ENCODE peak calls at places on chromosome 19, in six cellular contexts. F is tibial nerve, M is uterus, T is transverse colon, S is breast epithelium, B is lower leg skin. I is an unnamed sample.

GRCh38 chr19:49113762-49114629 is at the start of gene LIN7B:
- DNase-seq in B (peak), M (peak), S (no peak), T (peak), F (no peak), I (no peak)

GRCh38 chr19:23823952-23824389 is 65.3 kb upstream of the ZNF681 start:
- DNase-seq in F (no peak), B (no peak), T (peak), S (no peak), M (no peak), I (no peak)

GRCh38 chr19:6272411-6272791 is 7.4 kb downstream of the MLLT1 start:
- DNase-seq in B (no peak), M (no peak), F (no peak), S (no peak), T (no peak), I (no peak)

GRCh38 chr19:29672933-29673336 is 7.7 kb downstream of the PLEKHF1 start:
- DNase-seq in F (no peak), T (peak), B (peak), M (no peak), S (no peak), I (no peak)

GRCh38 chr19:19643158-19644053 is at the start of gene GMIP:
- DNase-seq in S (peak), B (peak), T (peak), M (peak), F (peak), I (peak)

GRCh38 chr19:58551577-58552471 is 3.1 kb downstream of the CHMP2A start:
- DNase-seq in S (no peak), M (no peak), B (no peak), T (no peak), F (no peak), I (no peak)

GRCh38 chr19:16384688-16385087 is 60.1 kb downstream of the KLF2 start:
- DNase-seq in B (no peak), T (no peak), F (no peak), M (no peak), S (no peak), I (no peak)

GRCh38 chr19:58196911-58197616 is 14.2 kb downstream of the ZNF274 start:
- DNase-seq in T (no peak), B (no peak), M (no peak), S (no peak), F (no peak), I (no peak)

GRCh38 chr19:6126335-6126974 is 9.0 kb upstream of the ACSBG2 start:
- DNase-seq in F (no peak), T (no peak), M (no peak), S (no peak), B (no peak), I (no peak)

GRCh38 chr19:29531458-29532025 is 5.7 kb downstream of the VSTM2B start:
- DNase-seq in B (no peak), F (no peak), T (no peak), S (no peak), M (no peak), I (no peak)

GRCh38 chr19:19280561-19280960 is 7.5 kb upstream of the TM6SF2 start:
- DNase-seq in M (no peak), S (no peak), F (no peak), T (no peak), B (no peak), I (no peak)

GRCh38 chr19:33416307-33417215 is 43.1 kb downstream of the CEBPG start:
- DNase-seq in T (peak), B (no peak), F (peak), M (peak), S (peak), I (no peak)

GRCh38 chr19:38989066-38989605 is 13.6 kb upstream of the FBXO17 start:
- DNase-seq in F (no peak), B (no peak), S (peak), M (no peak), T (no peak), I (no peak)

GRCh38 chr19:14612657-14613056 is 29.8 kb downstream of the CLEC17A start:
- DNase-seq in M (no peak), T (no peak), F (no peak), B (no peak), S (no peak), I (no peak)

GRCh38 chr19:48628486-48629296 is 8.5 kb downstream of the DBP start:
- DNase-seq in F (no peak), T (peak), B (no peak), S (no peak), M (no peak), I (no peak)

GRCh38 chr19:33558846-33559245 is 37.3 kb upstream of the PEPD start:
- DNase-seq in S (no peak), M (no peak), B (no peak), F (peak), T (no peak), I (no peak)

GRCh38 chr19:12706332-12706718 is 9.9 kb upstream of the FBXW9 start:
- DNase-seq in T (no peak), M (no peak), S (no peak), F (no peak), B (no peak), I (no peak)

GRCh38 chr19:45908956-45909355 is 5.6 kb downstream of the NANOS2 start:
- DNase-seq in S (no peak), T (no peak), M (no peak), F (no peak), B (no peak), I (no peak)

GRCh38 chr19:45130888-45131615 is 29.7 kb downstream of the NKPD1 start:
- DNase-seq in S (no peak), F (no peak), B (no peak), T (no peak), M (no peak), I (no peak)

GRCh38 chr19:43148233-43148632 is 38.1 kb downstream of the PSG5 start:
- DNase-seq in M (no peak), S (peak), B (no peak), T (no peak), F (no peak), I (no peak)

GRCh38 chr19:51799998-51800848 is 5.3 kb downstream of the FPR3 start:
- DNase-seq in F (no peak), T (no peak), M (peak), S (no peak), B (no peak), I (no peak)

GRCh38 chr19:39110263-39110967 is 15.2 kb upstream of the PAK4 start:
- DNase-seq in S (peak), M (no peak), F (peak), B (peak), T (peak), I (no peak)

GRCh38 chr19:30449191-30449590 is 77.0 kb downstream of the ZNF536 start:
- DNase-seq in B (no peak), T (no peak), S (no peak), F (no peak), M (no peak), I (no peak)

GRCh38 chr19:10120538-10121198 is 969 bp upstream of the EIF3G start:
- DNase-seq in M (no peak), T (no peak), S (no peak), F (no peak), B (no peak), I (no peak)

GRCh38 chr19:15488489-15489226 is 9.4 kb upstream of the PGLYRP2 start:
- DNase-seq in M (peak), T (no peak), B (no peak), S (no peak), F (no peak), I (no peak)

GRCh38 chr19:31283701-31284100 is 65.5 kb downstream of the TSHZ3 start:
- DNase-seq in F (no peak), S (no peak), B (no peak), M (no peak), T (no peak), I (no peak)

GRCh38 chr19:13917888-13918406 is 11.9 kb downstream of the CC2D1A start:
- DNase-seq in T (no peak), F (no peak), M (no peak), B (no peak), S (peak), I (no peak)

GRCh38 chr19:11196406-11197287 is 698 bp downstream of the KANK2 start:
- DNase-seq in F (no peak), S (no peak), B (no peak), T (peak), M (peak), I (no peak)

GRCh38 chr19:9431475-9431874 is 3.9 kb downstream of the ZNF266 start:
- DNase-seq in S (no peak), B (no peak), T (no peak), F (no peak), M (no peak), I (no peak)

GRCh38 chr19:34319785-34320184 is 45.2 kb upstream of the GPI start:
- DNase-seq in F (peak), S (no peak), M (peak), B (no peak), T (no peak), I (no peak)

GRCh38 chr19:41882568-41883462 is at the start of gene ARHGEF1:
- DNase-seq in B (peak), T (peak), S (no peak), F (no peak), M (peak), I (no peak)

GRCh38 chr19:36527873-36528193 is 238 bp downstream of the ZNF260 start:
- DNase-seq in F (no peak), S (no peak), T (no peak), B (no peak), M (no peak), I (no peak)

GRCh38 chr19:30076751-30077670 is 135.0 kb downstream of the URI1 start:
- DNase-seq in T (peak), F (no peak), S (no peak), M (no peak), B (no peak), I (no peak)

GRCh38 chr19:34041922-34042521 is 130.3 kb upstream of the LSM14A start:
- DNase-seq in B (peak), F (peak), S (no peak), M (peak), T (peak), I (no peak)

GRCh38 chr19:15185188-15185587 is 15.6 kb downstream of the NOTCH3 start:
- DNase-seq in B (no peak), F (no peak), M (no peak), T (no peak), S (no peak), I (no peak)

GRCh38 chr19:38626401-38626800 is 7.4 kb downstream of the EIF3K start:
- DNase-seq in M (no peak), T (no peak), S (no peak), F (no peak), B (no peak), I (no peak)

GRCh38 chr19:10009269-10009665 is 1.0 kb downstream of the COL5A3 start:
- DNase-seq in B (peak), F (peak), T (peak), S (peak), M (peak), I (peak)

DNA sequence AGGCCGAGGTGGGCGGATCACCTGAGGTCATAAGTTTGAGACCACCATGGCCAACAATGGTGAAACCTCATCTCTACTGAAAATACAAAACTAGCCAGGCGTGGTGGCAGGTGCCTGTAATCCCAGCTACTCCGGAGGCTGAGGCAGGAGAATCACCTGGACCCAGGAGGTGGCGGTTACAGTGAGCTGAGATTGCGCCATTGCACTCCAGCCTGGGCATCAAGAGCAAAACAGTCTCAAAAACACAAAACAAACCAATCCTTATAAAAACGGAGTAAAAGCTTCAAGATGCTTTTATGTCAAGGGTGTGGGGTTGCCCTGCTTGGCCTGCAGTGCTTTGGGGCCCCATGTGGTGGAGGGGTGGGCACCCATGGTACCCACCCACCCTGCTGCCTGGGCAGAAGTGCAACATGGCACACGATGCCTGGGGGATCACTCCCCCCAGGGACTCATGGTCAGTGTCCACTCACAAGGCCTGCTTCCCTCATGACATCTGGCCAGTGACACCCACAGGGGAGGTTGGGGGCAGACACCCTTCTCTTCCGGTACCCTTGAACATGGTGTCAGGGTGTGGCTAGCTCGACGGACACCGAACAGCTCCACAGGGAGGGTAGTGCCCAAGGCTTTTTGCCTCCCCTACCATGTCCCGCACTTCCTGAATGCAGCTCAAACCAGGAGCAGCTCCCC is 7.4 kb downstream of the ACP4 start:
- DNase-seq in M (no peak), T (no peak), S (no peak), F (no peak), B (no peak), I (no peak)
- TF ChIP-seq POLR2A in M (no peak), T (no peak), S (no peak), F (no peak), B (no peak), I (no peak)

GRCh38 chr19:3398114-3398899 is 31.9 kb downstream of the NFIC start:
- DNase-seq in F (peak), B (peak), T (peak), S (peak), M (peak), I (peak)
- TF ChIP-seq POLR2A in F (no peak), B (no peak), T (peak), S (no peak), M (no peak), I (no peak)

DNA sequence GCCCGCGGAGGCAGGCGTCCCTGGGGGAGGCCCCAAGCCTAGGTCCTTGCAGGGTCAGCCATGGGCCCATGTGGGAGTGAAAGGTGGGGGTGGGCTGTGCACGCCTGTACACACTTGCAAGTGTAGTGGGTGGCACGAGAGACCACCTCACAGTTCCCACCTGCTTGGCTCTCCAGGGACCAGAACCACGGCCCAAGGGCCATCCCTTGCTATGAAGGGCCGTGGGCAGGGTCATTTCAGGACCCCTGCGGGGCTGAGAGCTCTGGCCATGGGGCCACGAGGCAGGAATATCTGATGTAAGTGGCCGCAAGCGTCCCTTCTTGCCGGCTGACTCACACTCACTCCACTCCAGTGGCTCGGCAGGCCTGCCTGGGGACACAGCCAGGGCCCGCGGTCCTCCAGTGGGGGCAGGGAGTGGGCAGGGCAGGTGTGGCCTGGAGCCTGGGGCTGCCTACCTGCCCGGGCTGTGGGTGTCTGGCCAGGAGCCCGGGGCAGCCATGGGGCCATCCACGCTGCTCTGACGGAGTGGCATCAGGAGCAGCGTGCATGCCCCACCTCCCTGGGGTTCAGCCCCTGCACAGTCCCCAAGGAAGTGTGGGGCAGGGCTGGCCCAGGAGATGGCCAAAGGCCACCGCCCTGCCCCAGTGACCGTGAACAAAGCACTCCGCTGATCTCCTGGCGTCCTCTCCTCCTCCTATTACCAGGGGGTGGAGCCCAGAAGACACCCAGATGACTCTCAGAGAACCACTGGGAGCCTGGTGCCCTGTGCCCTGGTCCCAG is 8.6 kb upstream of the MKNK2 start:
- DNase-seq in F (no peak), S (peak), T (peak), B (peak), M (peak), I (no peak)
- TF ChIP-seq POLR2A in F (no peak), S (no peak), T (peak), B (no peak), M (peak), I (peak)

GRCh38 chr19:47258434-47258833 is 2.1 kb downstream of the CCDC9 start:
- DNase-seq in F (no peak), T (no peak), M (no peak), B (no peak), S (no peak), I (no peak)

GRCh38 chr19:47258895-47259555 is 2.7 kb downstream of the CCDC9 start:
- DNase-seq in T (no peak), B (no peak), M (no peak), S (no peak), F (no peak), I (no peak)

GRCh38 chr19:47256688-47257410 is 524 bp downstream of the CCDC9 start:
- DNase-seq in T (peak), F (peak), M (peak), S (peak), B (peak), I (peak)

GRCh38 chr19:47255947-47256687 is at the start of gene CCDC9:
- DNase-seq in M (peak), F (peak), S (peak), T (peak), B (peak), I (peak)

GRCh38 chr19:47257411-47258169 is 1.3 kb downstream of the CCDC9 start:
- DNase-seq in T (no peak), S (no peak), B (no peak), M (no peak), F (no peak), I (no peak)
- TF ChIP-seq POLR2A in T (peak), S (peak), B (no peak), M (peak), F (peak), I (peak)

GRCh38 chr19:50796128-50796633 is 6.0 kb downstream of the ACP4 start:
- DNase-seq in T (no peak), F (no peak), B (no peak), M (no peak), S (no peak), I (no peak)

GRCh38 chr19:50794778-50795664 is 4.8 kb downstream of the ACP4 start:
- DNase-seq in F (no peak), T (no peak), M (no peak), B (no peak), S (no peak), I (no peak)

GRCh38 chr19:50796634-50797428 is 6.6 kb downstream of the ACP4 start:
- DNase-seq in T (no peak), M (no peak), B (no peak), F (no peak), S (no peak), I (no peak)

GRCh38 chr19:50794074-50794777 is 4.0 kb downstream of the ACP4 start:
- DNase-seq in T (peak), M (no peak), S (no peak), B (no peak), F (no peak), I (no peak)

GRCh38 chr19:50795665-50796073 is 5.5 kb downstream of the ACP4 start:
- DNase-seq in M (no peak), T (no peak), S (no peak), F (no peak), B (no peak), I (no peak)
- TF ChIP-seq POLR2A in M (no peak), T (no peak), S (no peak), F (no peak), B (no peak), I (no peak)

GRCh38 chr19:54458648-54459281 is 4.8 kb downstream of the LENG9 start:
- DNase-seq in M (no peak), T (no peak), S (no peak), F (no peak), B (no peak), I (no peak)
- TF ChIP-seq POLR2A in M (no peak), T (no peak), S (no peak), F (no peak), B (no peak), I (no peak)

GRCh38 chr19:4053423-4054324 is 13.0 kb downstream of the ZBTB7A start:
- DNase-seq in S (no peak), F (no peak), M (peak), T (peak), B (peak), I (no peak)
- TF ChIP-seq POLR2A in S (no peak), F (no peak), M (no peak), T (no peak), B (no peak), I (no peak)

GRCh38 chr19:47035495-47036232 is 12.8 kb downstream of the TMEM160 start:
- DNase-seq in M (peak), B (peak), T (peak), S (peak), F (peak), I (peak)
- TF ChIP-seq POLR2A in M (peak), B (no peak), T (peak), S (no peak), F (no peak), I (no peak)

GRCh38 chr19:55216461-55217198 is 7.3 kb upstream of the PTPRH start:
- DNase-seq in B (peak), T (peak), F (peak), S (peak), M (peak), I (no peak)
- TF ChIP-seq POLR2A in B (no peak), T (peak), F (peak), S (no peak), M (peak), I (peak)

GRCh38 chr19:18021121-18021755 is 13.3 kb downstream of the ARRDC2 start:
- DNase-seq in M (peak), F (peak), B (peak), T (peak), S (peak), I (peak)
- TF ChIP-seq POLR2A in M (no peak), F (no peak), B (no peak), T (no peak), S (no peak), I (no peak)